ENCODE peak calls at places on chromosomes 7 and 10, in seven cellular contexts. T, Z, O, M, J, N and P are unnamed samples.
A peak's percentile ranks its signal among the peaks of the same experiment; 100 is the strongest.

GRCh38 chr7:134819401-134819800 is 40.0 kb downstream of the CALD1 start:
- DNase-seq in M (no peak), T (no peak), O (no peak), Z (no peak), J (no peak), N (no peak), P (no peak)

GRCh38 chr7:96415293-96415940 is 93.5 kb upstream of the SLC25A13 start:
- DNase-seq in M (peak; percentile 36), J (no peak), O (no peak), T (no peak), N (no peak), Z (no peak), P (no peak)

GRCh38 chr10:78899098-78899754 is 169.5 kb upstream of the ZMIZ1 start:
- DNase-seq in Z (no peak), J (no peak), T (no peak), M (no peak), O (no peak), N (no peak), P (no peak)

GRCh38 chr7:1269336-1269890 is 36.7 kb downstream of the UNCX start:
- DNase-seq in J (no peak), M (no peak), T (no peak), O (no peak), Z (no peak), N (no peak), P (no peak)

GRCh38 chr7:2114052-2114451 is 118.7 kb downstream of the MAD1L1 start:
- DNase-seq in Z (no peak), J (no peak), O (no peak), N (no peak), M (no peak), T (no peak), P (no peak)

GRCh38 chr10:74238031-74238431 is 87.0 kb downstream of the ADK start:
- DNase-seq in J (no peak), O (no peak), M (no peak), N (no peak), Z (no peak), T (no peak), P (no peak)

GRCh38 chr10:131187274-131187673 is 124.2 kb downstream of the TCERG1L start:
- DNase-seq in N (no peak), M (no peak), T (no peak), Z (no peak), O (no peak), J (no peak), P (no peak)

GRCh38 chr10:95350830-95351228 is 60.0 kb upstream of the PDLIM1 start:
- DNase-seq in M (no peak), J (no peak), N (no peak), O (no peak), T (no peak), Z (no peak), P (no peak)

GRCh38 chr7:73999664-74000420 is 28.1 kb upstream of the ELN start:
- DNase-seq in M (no peak), O (no peak), T (no peak), N (peak; percentile 23), J (no peak), Z (no peak), P (no peak)

GRCh38 chr10:72932259-72933015 is 22.2 kb downstream of the PLA2G12B start:
- DNase-seq in O (no peak), N (no peak), M (no peak), J (no peak), T (no peak), Z (no peak), P (no peak)